ENCODE peak calls at places on chromosomes 12 and 14, in eight cellular contexts. H is cardiac muscle cell, T is brain pericyte, Z is fibroblast of gingiva, C is AG04450, F is GM12892, L is AG08395, M is NCI-H2029 treated with DMSO at 0.1 percent for 48 hours. I is an unnamed sample.

GRCh38 chr14:94562019-94562418 is 777 bp downstream of the SERPINA4 start:
- DNase-seq in H (no peak), T (no peak), Z (no peak), C (no peak), F (no peak), L (no peak), M (no peak), I (no peak)

GRCh38 chr12:129762436-129762835 is 141.4 kb downstream of the TMEM132D start:
- DNase-seq in H (no peak), T (no peak), Z (no peak), C (no peak), F (no peak), L (no peak), M (no peak), I (no peak)

GRCh38 chr12:57079821-57080220 is 1.2 kb upstream of the NEMP1 start:
- DNase-seq in H (no peak), T (no peak), Z (no peak), C (no peak), F (no peak), L (no peak), M (no peak), I (no peak)

GRCh38 chr14:92040431-92041040 is 677 bp upstream of the TRIP11 start:
- DNase-seq in H (peak; percentile 12), T (no peak), Z (peak; percentile 8), C (peak; percentile 8), F (no peak), L (peak; percentile 16), M (no peak), I (no peak)

GRCh38 chr12:82652071-82652470 is 34.6 kb upstream of the TMTC2 start:
- DNase-seq in H (no peak), T (no peak), Z (no peak), C (no peak), F (no peak), L (no peak), M (no peak), I (no peak)

GRCh38 chr12:6032726-6033125 is 87.7 kb upstream of the ANO2 start:
- DNase-seq in H (no peak), T (no peak), Z (no peak), C (no peak), F (no peak), L (no peak), M (no peak), I (no peak)

GRCh38 chr14:79576434-79576833 is 634.9 kb downstream of the DIO2 start:
- DNase-seq in H (no peak), T (no peak), Z (peak; percentile 17), C (peak; percentile 18), F (no peak), L (no peak), M (no peak), I (no peak)

GRCh38 chr12:15648564-15648963 is 140.6 kb downstream of the EPS8 start:
- DNase-seq in H (no peak), T (no peak), Z (no peak), C (no peak), F (no peak), L (no peak), M (no peak), I (no peak)

GRCh38 chr12:66152732-66153131 is 17.1 kb downstream of the TMBIM4 start:
- DNase-seq in H (no peak), T (no peak), Z (peak; percentile 69), C (no peak), F (no peak), L (peak; percentile 38), M (no peak), I (no peak)

GRCh38 chr14:101821528-101821927 is 60.0 kb downstream of the PPP2R5C start:
- DNase-seq in H (no peak), T (no peak), Z (no peak), C (no peak), F (no peak), L (no peak), M (no peak), I (no peak)

GRCh38 chr14:105737504-105738246 is 211.3 kb downstream of the TMEM121 start:
- DNase-seq in H (no peak), T (no peak), Z (no peak), C (no peak), F (no peak), L (no peak), M (no peak), I (no peak)

GRCh38 chr12:131105736-131106356 is 152.1 kb downstream of the ADGRD1 start:
- DNase-seq in H (no peak), T (no peak), Z (no peak), C (no peak), F (no peak), L (no peak), M (no peak), I (no peak)

GRCh38 chr14:92389598-92390126 is 66.7 kb downstream of the SLC24A4 start:
- DNase-seq in H (no peak), T (no peak), Z (no peak), C (no peak), F (no peak), L (no peak), M (no peak), I (no peak)